ENCODE peak calls at places on chromosomes 3 and 15, in five cellular contexts. B, N, L, M and E are unnamed samples.

GRCh38 chr3:188706599-188706998 is 465.2 kb upstream of the TPRG1 start:
- DNase-seq in N (no peak), B (no peak), L (no peak), M (no peak), E (no peak)

GRCh38 chr3:33425456-33425855 is 14.7 kb downstream of the UBP1 start:
- DNase-seq in B (no peak), N (no peak), M (no peak), L (no peak), E (no peak)

GRCh38 chr15:31867536-31868442 is 162.5 kb upstream of the CHRNA7 start:
- DNase-seq in L (no peak), M (peak; percentile 53), N (peak; percentile 40), B (no peak), E (peak; percentile 50)

GRCh38 chr15:38707802-38708671 is 143.4 kb upstream of the RASGRP1 start:
- DNase-seq in L (no peak), N (peak; percentile 42), B (no peak), M (no peak), E (no peak)

GRCh38 chr15:99424978-99425665 is 140.7 kb upstream of the MEF2A start:
- DNase-seq in L (no peak), M (peak; percentile 61), N (no peak), B (no peak), E (peak; percentile 78)

GRCh38 chr3:52779011-52779410 is 1.6 kb downstream of the ITIH1 start:
- DNase-seq in L (no peak), M (no peak), B (no peak), N (no peak), E (no peak)

GRCh38 chr15:98360031-98360430 is 288.3 kb upstream of the IGF1R start:
- DNase-seq in N (no peak), L (no peak), B (no peak), M (no peak), E (no peak)

GRCh38 chr3:28317438-28318022 is 31.0 kb upstream of the ZCWPW2 start:
- DNase-seq in B (no peak), N (no peak), M (peak; percentile 21), L (no peak), E (no peak)

GRCh38 chr3:44729384-44729910 is at the start of gene ZNF501:
- DNase-seq in M (peak; percentile 95), L (peak; percentile 80), B (peak; percentile 91), N (peak; percentile 92), E (peak; percentile 95)

GRCh38 chr3:10822055-10822454 is 6.0 kb downstream of the SLC6A11 start:
- DNase-seq in M (no peak), L (no peak), B (no peak), N (no peak), E (no peak)

GRCh38 chr15:48330855-48331795 is at the start of gene DUT:
- DNase-seq in L (peak; percentile 78), M (peak; percentile 84), B (peak; percentile 81), N (peak; percentile 81), E (peak; percentile 94)
- TF ChIP-seq POLR2A in L (peak; percentile 91), M (peak; percentile 94), B (peak; percentile 65), N (peak; percentile 82), E (peak; percentile 77)

DNA sequence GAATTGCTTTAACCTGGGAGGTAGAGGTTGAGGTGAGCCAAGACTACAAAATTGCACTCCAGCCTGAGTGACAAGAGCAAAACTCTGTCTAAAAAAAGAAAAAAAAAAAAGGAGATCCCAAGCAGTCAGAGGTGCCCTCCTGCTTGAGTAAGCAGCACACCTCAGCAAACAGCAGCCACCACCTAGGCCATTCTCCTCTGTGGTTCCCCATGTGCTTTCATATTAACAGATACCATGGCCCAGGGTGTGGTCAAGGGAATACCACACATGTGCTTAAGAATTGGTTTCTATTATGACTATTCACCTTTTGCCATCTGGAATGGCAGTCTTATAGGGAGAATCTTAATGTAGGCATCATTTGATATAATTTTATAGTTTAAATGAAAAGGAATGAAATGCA is 24.7 kb upstream of the CSPG5 start:
- DNase-seq in B (no peak), L (no peak), N (no peak), M (no peak), E (no peak)
- TF ChIP-seq CTCF in B (no peak), L (no peak), N (no peak), M (no peak), E (no peak)

DNA sequence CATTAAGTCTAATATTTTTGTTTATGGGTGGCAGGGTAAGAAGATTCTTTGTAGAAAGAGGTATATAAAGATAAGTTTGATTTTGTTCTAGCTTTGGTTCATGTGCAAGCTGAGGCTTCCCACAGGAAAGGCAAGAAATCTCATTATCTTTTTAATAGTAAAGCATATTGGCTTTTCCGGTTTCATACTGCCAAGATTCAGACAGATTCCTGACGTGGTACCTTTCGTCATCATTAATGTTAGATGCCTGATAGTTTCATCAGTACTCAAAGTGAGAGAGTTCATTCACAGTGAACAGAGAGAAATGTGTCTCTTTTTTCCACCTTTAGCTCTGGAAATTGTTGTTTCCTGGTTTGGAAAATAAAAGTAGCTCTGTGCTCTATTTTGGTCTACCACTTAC is 16.5 kb downstream of the TPM1 start:
- DNase-seq in M (no peak), B (no peak), N (no peak), L (no peak), E (no peak)
- TF ChIP-seq POLR2A in M (no peak), B (no peak), N (no peak), L (no peak), E (no peak)

DNA sequence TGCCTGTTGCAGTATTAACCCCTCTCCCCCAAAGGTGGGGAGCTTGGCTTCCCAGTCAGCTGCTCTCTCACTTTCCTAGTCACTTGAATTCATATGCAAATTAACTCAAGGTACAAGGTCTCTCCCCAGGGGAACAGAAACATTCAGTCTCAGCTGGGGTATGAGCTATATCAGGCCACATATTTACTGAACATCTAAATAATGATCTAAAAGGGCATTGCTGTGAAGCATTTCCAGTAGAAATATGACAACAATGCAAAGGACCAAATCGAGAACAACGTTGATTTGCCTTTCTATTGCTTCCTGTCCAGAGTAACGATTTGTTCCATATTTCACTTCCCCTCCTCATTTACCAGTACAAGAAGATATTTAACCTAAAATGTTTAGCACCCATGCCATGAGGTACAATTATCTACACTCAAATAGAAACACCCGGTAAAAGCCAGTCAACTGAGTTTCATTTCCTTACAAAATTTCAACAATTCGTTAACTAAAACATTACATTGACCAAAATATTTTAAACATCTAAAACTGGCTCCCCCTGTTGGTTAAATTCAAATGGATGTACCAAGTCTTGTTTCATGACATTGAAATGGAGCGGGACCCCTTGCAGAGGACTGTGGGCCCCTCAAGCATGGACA is 36.5 kb upstream of the KLHL6 start:
- DNase-seq in B (no peak), L (no peak), M (no peak), N (no peak), E (no peak)
- TF ChIP-seq CTCF in B (peak; percentile 2), L (no peak), M (no peak), N (no peak), E (peak; percentile 18)

GRCh38 chr3:186826316-186826977 is 16.1 kb upstream of the ADIPOQ start:
- DNase-seq in M (no peak), L (no peak), N (no peak), B (peak; percentile 33), E (no peak)
- TF ChIP-seq POLR2A in M (no peak), L (no peak), N (no peak), B (no peak), E (no peak)

GRCh38 chr15:92610101-92610520 is 45.5 kb downstream of the FAM174B start:
- DNase-seq in B (no peak), N (no peak), M (peak; percentile 9), L (no peak), E (no peak)

GRCh38 chr15:92612891-92613290 is 42.7 kb downstream of the FAM174B start:
- DNase-seq in N (peak; percentile 4), B (no peak), M (no peak), L (no peak), E (no peak)

GRCh38 chr15:92613841-92614240 is 41.7 kb downstream of the FAM174B start:
- DNase-seq in L (no peak), M (no peak), N (peak; percentile 13), B (no peak), E (no peak)

GRCh38 chr15:92611150-92611549 is 44.4 kb downstream of the FAM174B start:
- DNase-seq in B (no peak), M (no peak), N (no peak), L (no peak), E (no peak)

GRCh38 chr15:92611995-92612745 is 43.4 kb downstream of the FAM174B start:
- DNase-seq in B (no peak), N (peak; percentile 18), L (no peak), M (no peak), E (no peak)
- TF ChIP-seq CTCF in B (no peak), N (no peak), L (no peak), M (no peak), E (no peak)

GRCh38 chr15:67049351-67050044 is 15.9 kb upstream of the SMAD3 start:
- DNase-seq in M (no peak), L (no peak), N (no peak), B (no peak), E (no peak)
- TF ChIP-seq POLR2A in M (no peak), L (no peak), N (no peak), B (peak; percentile 86), E (no peak)

DNA sequence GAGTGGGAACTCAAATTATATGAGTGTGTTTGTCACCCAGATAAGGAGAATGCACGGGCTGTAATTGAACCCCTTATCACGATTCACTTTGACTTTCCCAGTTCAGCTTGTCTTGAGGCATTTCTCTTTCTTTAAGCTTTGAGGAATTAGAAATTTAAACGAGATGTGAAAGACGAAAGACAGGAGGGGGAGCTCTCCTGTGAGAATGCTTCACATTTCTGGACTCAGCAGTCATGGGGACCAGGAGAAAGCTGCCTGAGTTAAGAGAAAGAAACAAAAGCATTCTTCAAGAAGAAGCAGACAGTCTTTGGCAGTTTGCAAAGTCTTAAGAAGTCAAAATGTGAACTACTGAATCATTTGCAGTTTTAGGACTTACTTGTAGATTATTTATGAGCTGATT is 205.6 kb downstream of the NECTIN3 start:
- DNase-seq in M (no peak), B (no peak), L (no peak), N (no peak), E (no peak)
- TF ChIP-seq CTCF in M (no peak), B (no peak), L (no peak), N (no peak), E (no peak)

DNA sequence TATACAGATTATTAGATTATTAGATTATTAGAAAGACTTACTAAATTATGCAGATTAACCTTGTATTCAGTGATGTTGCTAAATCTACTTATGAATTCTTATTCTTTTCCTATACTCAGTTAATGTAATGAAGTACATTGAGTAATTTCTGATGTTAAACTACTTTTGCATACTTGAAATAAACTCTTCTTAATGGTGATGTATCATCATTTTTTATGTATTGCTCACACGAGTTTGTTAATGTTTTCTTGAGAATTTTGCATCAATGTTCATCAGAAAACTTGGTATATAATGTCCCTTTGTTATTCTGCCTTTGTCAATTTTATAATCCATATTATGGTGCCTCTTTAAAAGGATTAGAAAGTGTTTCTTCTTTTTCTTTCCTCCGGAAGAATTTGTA is 163.2 kb upstream of the COL8A1 start:
- DNase-seq in B (no peak), N (no peak), L (no peak), M (no peak), E (no peak)
- TF ChIP-seq POLR2A in B (no peak), N (no peak), L (no peak), M (no peak), E (no peak)

GRCh38 chr15:70670680-70671079 is 92.7 kb downstream of the UACA start:
- DNase-seq in M (no peak), N (no peak), L (no peak), B (no peak), E (no peak)
- TF ChIP-seq CTCF in M (no peak), N (no peak), L (no peak), B (no peak), E (no peak)